ENCODE peak calls at places on chromosomes 4 and X, in eight cellular contexts. One of them, this sample, is unnamed.

GRCh38 chrX:118756111-118756510 is 28.7 kb downstream of the IL13RA1 start:
- DNase-seq in K562: no peak
- DNase-seq in left ventricle myocardium inferior: no peak
- DNase-seq in MM.1S: no peak
- DNase-seq in fibroblast of lung: no peak
- DNase-seq in SK-N-SH: no peak
- DNase-seq in A549: no peak
- DNase-seq in cardiac muscle cell: peak; percentile 39
- DNase-seq in this sample: no peak

GRCh38 chr4:10437735-10438134 is 19.5 kb downstream of the ZNF518B start:
- DNase-seq in cardiac muscle cell: no peak
- DNase-seq in fibroblast of lung: no peak
- DNase-seq in left ventricle myocardium inferior: no peak
- DNase-seq in A549: no peak
- DNase-seq in MM.1S: no peak
- DNase-seq in SK-N-SH: no peak
- DNase-seq in K562: no peak
- DNase-seq in this sample: no peak

GRCh38 chr4:117284736-117285135 is 199.4 kb upstream of the TRAM1L1 start:
- DNase-seq in fibroblast of lung: no peak
- DNase-seq in cardiac muscle cell: no peak
- DNase-seq in left ventricle myocardium inferior: no peak
- DNase-seq in MM.1S: no peak
- DNase-seq in SK-N-SH: no peak
- DNase-seq in K562: no peak
- DNase-seq in A549: no peak
- DNase-seq in this sample: no peak

GRCh38 chr4:14257903-14258302 is 630.4 kb upstream of the BOD1L1 start:
- DNase-seq in SK-N-SH: no peak
- DNase-seq in cardiac muscle cell: no peak
- DNase-seq in MM.1S: no peak
- DNase-seq in fibroblast of lung: no peak
- DNase-seq in K562: no peak
- DNase-seq in A549: no peak
- DNase-seq in left ventricle myocardium inferior: no peak
- DNase-seq in this sample: no peak

GRCh38 chr4:85607624-85608023 is 132.7 kb downstream of the ARHGAP24 start:
- DNase-seq in MM.1S: peak; percentile 94
- DNase-seq in fibroblast of lung: no peak
- DNase-seq in left ventricle myocardium inferior: no peak
- DNase-seq in A549: no peak
- DNase-seq in K562: no peak
- DNase-seq in cardiac muscle cell: no peak
- DNase-seq in SK-N-SH: no peak
- DNase-seq in this sample: peak; percentile 27

GRCh38 chr4:170589597-170590191 is 499.9 kb upstream of the AADAT start:
- DNase-seq in MM.1S: peak; percentile 56
- DNase-seq in A549: peak; percentile 31
- DNase-seq in fibroblast of lung: no peak
- DNase-seq in SK-N-SH: peak; percentile 41
- DNase-seq in cardiac muscle cell: no peak
- DNase-seq in left ventricle myocardium inferior: no peak
- DNase-seq in K562: peak; percentile 2
- DNase-seq in this sample: peak; percentile 45

GRCh38 chr4:64538219-64538618 is 129.0 kb upstream of the TECRL start:
- DNase-seq in fibroblast of lung: no peak
- DNase-seq in K562: no peak
- DNase-seq in cardiac muscle cell: no peak
- DNase-seq in SK-N-SH: no peak
- DNase-seq in A549: peak; percentile 5
- DNase-seq in MM.1S: no peak
- DNase-seq in left ventricle myocardium inferior: no peak
- DNase-seq in this sample: no peak

GRCh38 chr4:15488136-15488535 is 18.5 kb downstream of the CC2D2A start:
- DNase-seq in fibroblast of lung: peak; percentile 66
- DNase-seq in MM.1S: no peak
- DNase-seq in cardiac muscle cell: no peak
- DNase-seq in SK-N-SH: no peak
- DNase-seq in left ventricle myocardium inferior: no peak
- DNase-seq in K562: no peak
- DNase-seq in A549: no peak
- DNase-seq in this sample: no peak

GRCh38 chrX:39324233-39324632 is 523.0 kb downstream of the MID1IP1 start:
- DNase-seq in left ventricle myocardium inferior: no peak
- DNase-seq in SK-N-SH: peak; percentile 6
- DNase-seq in K562: no peak
- DNase-seq in cardiac muscle cell: no peak
- DNase-seq in A549: no peak
- DNase-seq in MM.1S: no peak
- DNase-seq in fibroblast of lung: no peak
- DNase-seq in this sample: no peak

GRCh38 chr4:39455486-39455885 is 3.2 kb downstream of the RPL9 start:
- DNase-seq in A549: no peak
- DNase-seq in MM.1S: no peak
- DNase-seq in cardiac muscle cell: no peak
- DNase-seq in fibroblast of lung: no peak
- DNase-seq in left ventricle myocardium inferior: no peak
- DNase-seq in K562: no peak
- DNase-seq in SK-N-SH: no peak
- DNase-seq in this sample: no peak

GRCh38 chrX:23631136-23631535 is 36.2 kb upstream of the PRDX4 start:
- DNase-seq in SK-N-SH: no peak
- DNase-seq in A549: no peak
- DNase-seq in K562: no peak
- DNase-seq in left ventricle myocardium inferior: no peak
- DNase-seq in cardiac muscle cell: no peak
- DNase-seq in MM.1S: no peak
- DNase-seq in fibroblast of lung: no peak
- DNase-seq in this sample: no peak

GRCh38 chrX:151790421-151791160 is 56.0 kb downstream of the CNGA2 start:
- DNase-seq in MM.1S: no peak
- DNase-seq in fibroblast of lung: peak; percentile 1
- DNase-seq in cardiac muscle cell: no peak
- DNase-seq in K562: no peak
- DNase-seq in A549: no peak
- DNase-seq in SK-N-SH: no peak
- DNase-seq in left ventricle myocardium inferior: no peak
- DNase-seq in this sample: no peak

GRCh38 chr4:27090406-27090805 is 229.8 kb downstream of the STIM2 start:
- DNase-seq in A549: no peak
- DNase-seq in MM.1S: no peak
- DNase-seq in K562: no peak
- DNase-seq in SK-N-SH: no peak
- DNase-seq in cardiac muscle cell: no peak
- DNase-seq in fibroblast of lung: no peak
- DNase-seq in left ventricle myocardium inferior: no peak
- DNase-seq in this sample: no peak

GRCh38 chr4:84680956-84681355 is 98.0 kb downstream of the CDS1 start:
- DNase-seq in left ventricle myocardium inferior: no peak
- DNase-seq in A549: no peak
- DNase-seq in MM.1S: no peak
- DNase-seq in SK-N-SH: no peak
- DNase-seq in cardiac muscle cell: no peak
- DNase-seq in K562: no peak
- DNase-seq in fibroblast of lung: no peak
- DNase-seq in this sample: no peak

GRCh38 chr4:47840291-47840690 is 2.4 kb upstream of the CORIN start:
- DNase-seq in K562: no peak
- DNase-seq in MM.1S: no peak
- DNase-seq in left ventricle myocardium inferior: no peak
- DNase-seq in A549: no peak
- DNase-seq in SK-N-SH: no peak
- DNase-seq in cardiac muscle cell: no peak
- DNase-seq in fibroblast of lung: no peak
- DNase-seq in this sample: no peak

GRCh38 chr4:15043226-15043625 is 40.9 kb downstream of the CPEB2 start:
- DNase-seq in K562: peak; percentile 20
- DNase-seq in left ventricle myocardium inferior: no peak
- DNase-seq in cardiac muscle cell: peak; percentile 18
- DNase-seq in MM.1S: no peak
- DNase-seq in SK-N-SH: peak; percentile 19
- DNase-seq in fibroblast of lung: no peak
- DNase-seq in A549: peak; percentile 7
- DNase-seq in this sample: peak; percentile 12

DNA sequence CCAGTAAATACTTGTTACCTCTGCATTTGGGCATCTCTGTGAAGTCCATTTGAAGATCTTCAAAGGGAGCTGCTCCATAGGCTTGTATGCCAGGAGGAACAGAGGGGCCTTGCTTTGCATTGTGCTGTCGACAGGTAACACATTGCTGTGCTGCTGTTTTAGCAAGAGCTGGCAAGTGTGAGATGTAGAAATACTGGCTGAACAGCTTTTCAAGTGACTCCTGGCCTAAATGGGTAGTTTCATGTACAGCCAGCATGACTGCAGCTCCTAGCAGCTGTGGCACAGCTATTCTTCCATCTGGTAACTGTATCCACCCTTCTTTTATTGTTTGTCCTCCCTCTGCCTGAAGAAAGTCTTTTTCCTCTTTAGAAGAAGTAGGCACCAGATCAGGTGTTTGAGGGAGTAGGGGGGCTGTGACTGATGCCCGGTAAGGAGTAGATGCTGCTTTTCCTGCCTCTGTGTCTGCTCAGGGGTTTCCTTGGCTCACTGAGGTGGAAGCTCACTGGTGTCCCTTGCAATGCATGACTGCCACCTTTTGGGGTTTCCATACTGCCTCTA is 965.3 kb downstream of the CCSER1 start:
- DNase-seq in cardiac muscle cell: no peak
- DNase-seq in SK-N-SH: no peak
- DNase-seq in A549: peak; percentile 1
- DNase-seq in fibroblast of lung: no peak
- DNase-seq in left ventricle myocardium inferior: no peak
- DNase-seq in MM.1S: no peak
- DNase-seq in K562: no peak
- DNase-seq in this sample: no peak
- H3K27ac ChIP-seq in cardiac muscle cell: no peak overlapping the region
- H3K27ac ChIP-seq in SK-N-SH: no peak overlapping the region
- H3K27ac ChIP-seq in A549: no peak overlapping the region
- H3K27ac ChIP-seq in fibroblast of lung: no peak overlapping the region
- H3K27ac ChIP-seq in left ventricle myocardium inferior: no peak overlapping the region
- H3K27ac ChIP-seq in MM.1S: no peak overlapping the region
- H3K27ac ChIP-seq in K562: no peak overlapping the region
- H3K27ac ChIP-seq in this sample: no peak overlapping the region

GRCh38 chrX:120309873-120310730 is 1.2 kb downstream of the TMEM255A start:
- DNase-seq in A549: peak; percentile 17
- DNase-seq in left ventricle myocardium inferior: no peak
- DNase-seq in SK-N-SH: peak; percentile 22
- DNase-seq in fibroblast of lung: no peak
- DNase-seq in cardiac muscle cell: no peak
- DNase-seq in MM.1S: peak; percentile 13
- DNase-seq in K562: no peak
- DNase-seq in this sample: no peak

GRCh38 chrX:120306640-120307039 is 4.6 kb downstream of the TMEM255A start:
- DNase-seq in cardiac muscle cell: no peak
- DNase-seq in SK-N-SH: no peak
- DNase-seq in left ventricle myocardium inferior: no peak
- DNase-seq in A549: no peak
- DNase-seq in MM.1S: no peak
- DNase-seq in fibroblast of lung: no peak
- DNase-seq in K562: no peak
- DNase-seq in this sample: no peak

GRCh38 chrX:120310861-120311631 is at the start of gene TMEM255A:
- DNase-seq in SK-N-SH: peak; percentile 47
- DNase-seq in MM.1S: peak; percentile 39
- DNase-seq in left ventricle myocardium inferior: no peak
- DNase-seq in fibroblast of lung: peak; percentile 6
- DNase-seq in A549: peak; percentile 15
- DNase-seq in cardiac muscle cell: peak; percentile 21
- DNase-seq in K562: no peak
- DNase-seq in this sample: no peak

GRCh38 chrX:120308959-120309872 is 2.0 kb downstream of the TMEM255A start:
- DNase-seq in cardiac muscle cell: peak; percentile 57
- DNase-seq in A549: peak; percentile 85
- DNase-seq in fibroblast of lung: peak; percentile 53
- DNase-seq in K562: no peak
- DNase-seq in SK-N-SH: peak; percentile 54
- DNase-seq in MM.1S: peak; percentile 80
- DNase-seq in left ventricle myocardium inferior: peak; percentile 33
- DNase-seq in this sample: peak; percentile 41

DNA sequence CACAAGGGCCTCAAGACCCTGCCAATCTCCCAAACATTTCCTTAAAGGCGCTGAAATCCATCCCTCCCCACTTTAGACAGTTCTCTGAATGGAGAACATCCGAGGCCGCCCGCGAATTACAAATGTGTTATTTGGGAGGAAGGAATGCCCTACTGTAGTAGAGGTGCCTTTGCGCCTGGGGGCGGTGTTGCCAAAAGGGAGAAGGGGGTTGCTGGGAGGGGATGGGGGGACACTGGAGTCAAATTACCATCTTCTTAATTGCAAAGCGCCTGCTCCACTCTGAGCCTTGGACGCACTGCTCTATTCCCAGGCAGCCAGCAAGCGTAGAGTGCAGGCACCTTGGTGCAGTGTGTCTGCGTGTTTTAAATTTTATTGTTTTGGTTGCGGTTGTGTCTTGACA is 2.7 kb downstream of the TMEM255A start:
- DNase-seq in left ventricle myocardium inferior: no peak
- DNase-seq in SK-N-SH: no peak
- DNase-seq in fibroblast of lung: no peak
- DNase-seq in A549: no peak
- DNase-seq in K562: no peak
- DNase-seq in cardiac muscle cell: no peak
- DNase-seq in MM.1S: no peak
- DNase-seq in this sample: no peak
- H3K4me3 ChIP-seq in left ventricle myocardium inferior: peak overlapping the region; percentile 63
- H3K4me3 ChIP-seq in SK-N-SH: no peak overlapping the region
- H3K4me3 ChIP-seq in fibroblast of lung: no peak overlapping the region
- H3K4me3 ChIP-seq in A549: peak overlapping the region; percentile 32
- H3K4me3 ChIP-seq in K562: no peak overlapping the region
- H3K4me3 ChIP-seq in cardiac muscle cell: peak overlapping the region; percentile 40
- H3K4me3 ChIP-seq in MM.1S: no peak overlapping the region
- H3K4me3 ChIP-seq in this sample: no peak overlapping the region

DNA sequence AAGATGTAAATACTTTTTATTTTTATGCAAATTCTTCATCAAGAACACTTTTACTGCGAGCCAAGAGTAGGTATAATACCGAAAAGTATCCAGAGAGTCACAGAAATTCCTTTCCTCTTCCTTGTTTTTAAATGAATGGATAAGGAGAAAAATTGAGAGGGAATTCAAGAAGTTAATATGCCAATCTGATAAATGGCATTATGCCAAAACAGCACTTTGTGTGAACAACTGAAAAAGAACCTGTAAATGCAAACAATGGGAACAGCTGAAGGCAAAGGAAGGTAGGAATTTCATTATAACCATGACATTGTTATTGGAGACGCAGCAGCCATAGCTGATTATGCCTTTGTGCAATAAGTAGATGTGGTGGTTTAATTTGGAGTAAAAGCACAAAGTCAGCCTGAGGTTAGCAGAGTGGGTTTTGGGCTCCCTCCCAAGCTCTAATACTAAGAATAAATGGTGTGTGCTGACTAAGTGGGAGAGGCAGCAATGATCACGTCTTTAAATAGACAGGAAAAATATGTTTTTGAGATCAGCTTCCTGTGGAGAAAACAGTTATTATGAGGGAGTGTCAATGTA is 209.8 kb upstream of the NDST4 start:
- DNase-seq in K562: no peak
- DNase-seq in SK-N-SH: no peak
- DNase-seq in A549: no peak
- DNase-seq in left ventricle myocardium inferior: no peak
- DNase-seq in fibroblast of lung: peak; percentile 1
- DNase-seq in MM.1S: no peak
- DNase-seq in cardiac muscle cell: no peak
- DNase-seq in this sample: no peak
- H3K27ac ChIP-seq in K562: no peak overlapping the region
- H3K27ac ChIP-seq in SK-N-SH: no peak overlapping the region
- H3K27ac ChIP-seq in A549: no peak overlapping the region
- H3K27ac ChIP-seq in left ventricle myocardium inferior: no peak overlapping the region
- H3K27ac ChIP-seq in fibroblast of lung: no peak overlapping the region
- H3K27ac ChIP-seq in MM.1S: no peak overlapping the region
- H3K27ac ChIP-seq in cardiac muscle cell: no peak overlapping the region
- H3K27ac ChIP-seq in this sample: no peak overlapping the region

GRCh38 chrX:72714471-72714916 is 388 bp upstream of the PHKA1 start:
- DNase-seq in K562: no peak
- DNase-seq in fibroblast of lung: peak; percentile 88
- DNase-seq in A549: peak; percentile 75
- DNase-seq in left ventricle myocardium inferior: peak; percentile 65
- DNase-seq in cardiac muscle cell: peak; percentile 86
- DNase-seq in SK-N-SH: peak; percentile 66
- DNase-seq in MM.1S: no peak
- DNase-seq in this sample: peak; percentile 33
- H3K4me3 ChIP-seq in K562: peak overlapping the region; percentile 38
- H3K4me3 ChIP-seq in fibroblast of lung: peak overlapping the region; percentile 56
- H3K4me3 ChIP-seq in A549: peak overlapping the region; percentile 75
- H3K4me3 ChIP-seq in left ventricle myocardium inferior: peak overlapping the region; percentile 68
- H3K4me3 ChIP-seq in cardiac muscle cell: peak overlapping the region; percentile 33
- H3K4me3 ChIP-seq in SK-N-SH: peak overlapping the region; percentile 42
- H3K4me3 ChIP-seq in MM.1S: peak overlapping the region; percentile 63
- H3K4me3 ChIP-seq in this sample: peak overlapping the region; percentile 24